ENCODE peak calls at places on chromosomes 16 and 17, in nine cellular contexts. O, I, P, G, L, W, Q, T and X are unnamed samples.

GRCh38 chr16:50781043-50781442 is 39.2 kb downstream of the CYLD start:
- DNase-seq in W (no peak), P (peak; percentile 15), G (no peak), I (no peak), T (no peak), O (no peak), L (no peak), Q (peak; percentile 63), X (peak; percentile 7)

GRCh38 chr17:50882851-50883250 is 16.7 kb upstream of the TOB1 start:
- DNase-seq in L (no peak), T (peak; percentile 67), G (no peak), W (no peak), I (no peak), O (no peak), Q (no peak), P (no peak), X (no peak)

GRCh38 chr17:38918129-38918913 is 7.1 kb upstream of the LASP1NB start:
- DNase-seq in L (no peak), W (no peak), G (no peak), O (no peak), I (peak; percentile 47), Q (peak; percentile 65), T (no peak), P (no peak), X (no peak)

GRCh38 chr17:2982854-2983636 is 80.4 kb downstream of the OR1D5 start:
- DNase-seq in G (no peak), T (peak; percentile 30), O (no peak), I (peak; percentile 69), Q (no peak), L (no peak), W (no peak), P (no peak), X (no peak)

GRCh38 chr17:82670661-82671060 is 22.4 kb upstream of the WDR45B start:
- DNase-seq in W (no peak), T (no peak), P (no peak), L (no peak), O (no peak), Q (no peak), I (no peak), G (no peak), X (no peak)

GRCh38 chr16:22161999-22162657 is at the start of gene SDR42E2:
- DNase-seq in P (peak; percentile 20), T (no peak), W (no peak), Q (peak; percentile 73), L (peak; percentile 41), I (no peak), G (no peak), O (no peak), X (peak; percentile 37)

GRCh38 chr16:46973457-46974324 is at the start of gene DNAJA2:
- DNase-seq in P (peak; percentile 86), L (peak; percentile 89), T (peak; percentile 87), Q (peak; percentile 94), I (peak; percentile 97), G (peak; percentile 92), W (peak; percentile 93), O (peak; percentile 88), X (peak; percentile 88)

GRCh38 chr17:8887834-8888703 is 20.6 kb upstream of the PIK3R6 start:
- DNase-seq in L (no peak), O (no peak), Q (peak; percentile 88), W (no peak), I (no peak), G (no peak), T (no peak), P (no peak), X (no peak)

GRCh38 chr17:17075037-17075755 is 32.9 kb downstream of the MPRIP start:
- DNase-seq in O (no peak), G (no peak), P (no peak), L (no peak), Q (no peak), T (peak; percentile 88), W (no peak), I (peak; percentile 48), X (no peak)

GRCh38 chr17:28746611-28747045 is 2.8 kb downstream of the TRAF4 start:
- DNase-seq in L (no peak), T (no peak), W (no peak), Q (peak; percentile 63), I (peak; percentile 90), P (no peak), G (no peak), O (no peak), X (no peak)

GRCh38 chr17:77851921-77852320 is 106.6 kb upstream of the TNRC6C start:
- DNase-seq in G (no peak), W (no peak), I (no peak), Q (no peak), T (no peak), O (no peak), L (no peak), P (no peak), X (no peak)

GRCh38 chr17:75691371-75692290 is 24.5 kb downstream of the SAP30BP start:
- DNase-seq in L (no peak), O (no peak), W (no peak), I (no peak), T (peak; percentile 36), Q (peak; percentile 26), P (no peak), G (no peak), X (no peak)

GRCh38 chr16:24999856-25000447 is 15.2 kb downstream of the ARHGAP17 start:
- DNase-seq in I (no peak), L (no peak), T (no peak), P (no peak), G (no peak), O (no peak), W (no peak), Q (no peak), X (no peak)

GRCh38 chr17:8109669-8110455 is 8.5 kb downstream of the ALOXE3 start:
- DNase-seq in P (peak; percentile 74), Q (peak; percentile 82), O (peak; percentile 70), L (peak; percentile 70), W (peak; percentile 85), I (peak; percentile 89), G (peak; percentile 74), T (no peak), X (peak; percentile 77)

GRCh38 chr17:14052886-14053615 is 16.3 kb upstream of the COX10 start:
- DNase-seq in T (no peak), L (no peak), O (no peak), G (no peak), P (no peak), I (no peak), Q (no peak), W (no peak), X (no peak)

GRCh38 chr16:10312023-10312422 is 73.8 kb upstream of the ATF7IP2 start:
- DNase-seq in O (no peak), G (no peak), P (no peak), Q (no peak), I (no peak), T (no peak), L (no peak), W (no peak), X (no peak)

GRCh38 chr16:74564451-74564984 is 42.4 kb downstream of the GLG1 start:
- DNase-seq in L (no peak), O (no peak), Q (no peak), P (no peak), W (no peak), I (no peak), T (no peak), G (no peak), X (no peak)

GRCh38 chr17:44397479-44398440 is 8.3 kb upstream of the ITGA2B start:
- DNase-seq in T (no peak), G (no peak), P (no peak), L (no peak), Q (no peak), W (no peak), I (no peak), O (no peak), X (no peak)

GRCh38 chr17:12665263-12666210 is at the start of gene MYOCD:
- DNase-seq in W (no peak), G (no peak), T (peak; percentile 36), L (no peak), Q (peak; percentile 97), O (no peak), I (no peak), P (no peak), X (no peak)

GRCh38 chr17:65918921-65919546 is 272.9 kb downstream of the CEP112 start:
- DNase-seq in L (no peak), W (no peak), P (no peak), T (no peak), G (no peak), O (no peak), I (no peak), Q (peak; percentile 52), X (no peak)

GRCh38 chr17:30506423-30506822 is 29.2 kb downstream of the GOSR1 start:
- DNase-seq in P (no peak), Q (no peak), T (no peak), L (no peak), I (no peak), G (no peak), W (no peak), O (no peak), X (no peak)